ENCODE peak calls at places on chromosomes 2 and 18, in four cellular contexts. One of them, this sample, is unnamed.

GRCh38 chr18:66616523-66616983 is 12.7 kb upstream of the CDH19 start:
- DNase-seq in osteocyte: no peak
- DNase-seq in MM.1S: peak
- DNase-seq in thoracic aorta: no peak
- DNase-seq in this sample: no peak

GRCh38 chr2:102226612-102227351 is 40.0 kb downstream of the IL1RL2 start:
- DNase-seq in osteocyte: peak
- DNase-seq in thoracic aorta: no peak
- DNase-seq in MM.1S: no peak
- DNase-seq in this sample: no peak

GRCh38 chr18:70284976-70285610 is 3.8 kb upstream of the SOCS6 start:
- DNase-seq in MM.1S: no peak
- DNase-seq in osteocyte: no peak
- DNase-seq in thoracic aorta: no peak
- DNase-seq in this sample: no peak

GRCh38 chr2:42932271-42933151 is 140.1 kb upstream of the HAAO start:
- DNase-seq in thoracic aorta: no peak
- DNase-seq in osteocyte: no peak
- DNase-seq in MM.1S: no peak
- DNase-seq in this sample: no peak

GRCh38 chr2:1590611-1591460 is 153.5 kb downstream of the PXDN start:
- DNase-seq in MM.1S: no peak
- DNase-seq in thoracic aorta: no peak
- DNase-seq in osteocyte: no peak
- DNase-seq in this sample: no peak

GRCh38 chr2:186687774-186688173 is 6.1 kb upstream of the FAM171B start:
- DNase-seq in osteocyte: no peak
- DNase-seq in thoracic aorta: no peak
- DNase-seq in MM.1S: no peak
- DNase-seq in this sample: no peak

GRCh38 chr2:206616141-206616540 is 26.1 kb upstream of the FAM237A start:
- DNase-seq in MM.1S: no peak
- DNase-seq in osteocyte: no peak
- DNase-seq in thoracic aorta: no peak
- DNase-seq in this sample: no peak

GRCh38 chr2:158290225-158290624 is 166.3 kb downstream of the CCDC148 start:
- DNase-seq in MM.1S: no peak
- DNase-seq in thoracic aorta: no peak
- DNase-seq in osteocyte: no peak
- DNase-seq in this sample: no peak

GRCh38 chr2:151891566-151892194 is 63.5 kb upstream of the ARL5A start:
- DNase-seq in thoracic aorta: no peak
- DNase-seq in MM.1S: no peak
- DNase-seq in osteocyte: no peak
- DNase-seq in this sample: no peak

GRCh38 chr2:60515751-60516226 is 37.7 kb downstream of the BCL11A start:
- DNase-seq in thoracic aorta: no peak
- DNase-seq in MM.1S: no peak
- DNase-seq in osteocyte: peak
- DNase-seq in this sample: no peak

GRCh38 chr2:16327311-16327710 is 338.3 kb downstream of the CYRIA start:
- DNase-seq in thoracic aorta: no peak
- DNase-seq in MM.1S: no peak
- DNase-seq in osteocyte: no peak
- DNase-seq in this sample: no peak

GRCh38 chr2:43001055-43001378 is 208.6 kb upstream of the HAAO start:
- DNase-seq in osteocyte: no peak
- DNase-seq in thoracic aorta: no peak
- DNase-seq in MM.1S: no peak
- DNase-seq in this sample: no peak

GRCh38 chr18:770583-770961 is 41.5 kb downstream of the YES1 start:
- DNase-seq in thoracic aorta: no peak
- DNase-seq in MM.1S: no peak
- DNase-seq in osteocyte: no peak
- DNase-seq in this sample: no peak

GRCh38 chr2:47644351-47644750 is 138.6 kb upstream of the MSH6 start:
- DNase-seq in MM.1S: no peak
- DNase-seq in thoracic aorta: no peak
- DNase-seq in osteocyte: no peak
- DNase-seq in this sample: no peak

GRCh38 chr2:183204397-183204796 is 80.2 kb downstream of the NUP35 start:
- DNase-seq in osteocyte: no peak
- DNase-seq in thoracic aorta: no peak
- DNase-seq in MM.1S: no peak
- DNase-seq in this sample: no peak

GRCh38 chr2:144099746-144100438 is 420.0 kb downstream of the ZEB2 start:
- DNase-seq in thoracic aorta: no peak
- DNase-seq in osteocyte: no peak
- DNase-seq in MM.1S: no peak
- DNase-seq in this sample: no peak

GRCh38 chr18:45228989-45229388 is 386.3 kb upstream of the SLC14A2 start:
- DNase-seq in MM.1S: no peak
- DNase-seq in osteocyte: no peak
- DNase-seq in thoracic aorta: no peak
- DNase-seq in this sample: no peak

GRCh38 chr2:134257516-134257915 is 3.6 kb downstream of the MGAT5 start:
- DNase-seq in osteocyte: no peak
- DNase-seq in thoracic aorta: no peak
- DNase-seq in MM.1S: no peak
- DNase-seq in this sample: no peak

GRCh38 chr2:134259571-134259970 is 5.7 kb downstream of the MGAT5 start:
- DNase-seq in thoracic aorta: no peak
- DNase-seq in MM.1S: no peak
- DNase-seq in osteocyte: no peak
- DNase-seq in this sample: no peak

GRCh38 chr2:134257965-134258683 is 4.3 kb downstream of the MGAT5 start:
- DNase-seq in thoracic aorta: no peak
- DNase-seq in osteocyte: no peak
- DNase-seq in MM.1S: no peak
- DNase-seq in this sample: no peak

GRCh38 chr2:134260726-134261125 is 6.9 kb downstream of the MGAT5 start:
- DNase-seq in MM.1S: no peak
- DNase-seq in thoracic aorta: no peak
- DNase-seq in osteocyte: no peak
- DNase-seq in this sample: no peak

GRCh38 chr2:134258684-134259408 is 5.0 kb downstream of the MGAT5 start:
- DNase-seq in MM.1S: peak
- DNase-seq in thoracic aorta: no peak
- DNase-seq in osteocyte: no peak
- DNase-seq in this sample: no peak
- TF ChIP-seq CTCF in MM.1S: no peak
- TF ChIP-seq CTCF in thoracic aorta: no peak
- TF ChIP-seq CTCF in osteocyte: no peak
- TF ChIP-seq CTCF in this sample: no peak

DNA sequence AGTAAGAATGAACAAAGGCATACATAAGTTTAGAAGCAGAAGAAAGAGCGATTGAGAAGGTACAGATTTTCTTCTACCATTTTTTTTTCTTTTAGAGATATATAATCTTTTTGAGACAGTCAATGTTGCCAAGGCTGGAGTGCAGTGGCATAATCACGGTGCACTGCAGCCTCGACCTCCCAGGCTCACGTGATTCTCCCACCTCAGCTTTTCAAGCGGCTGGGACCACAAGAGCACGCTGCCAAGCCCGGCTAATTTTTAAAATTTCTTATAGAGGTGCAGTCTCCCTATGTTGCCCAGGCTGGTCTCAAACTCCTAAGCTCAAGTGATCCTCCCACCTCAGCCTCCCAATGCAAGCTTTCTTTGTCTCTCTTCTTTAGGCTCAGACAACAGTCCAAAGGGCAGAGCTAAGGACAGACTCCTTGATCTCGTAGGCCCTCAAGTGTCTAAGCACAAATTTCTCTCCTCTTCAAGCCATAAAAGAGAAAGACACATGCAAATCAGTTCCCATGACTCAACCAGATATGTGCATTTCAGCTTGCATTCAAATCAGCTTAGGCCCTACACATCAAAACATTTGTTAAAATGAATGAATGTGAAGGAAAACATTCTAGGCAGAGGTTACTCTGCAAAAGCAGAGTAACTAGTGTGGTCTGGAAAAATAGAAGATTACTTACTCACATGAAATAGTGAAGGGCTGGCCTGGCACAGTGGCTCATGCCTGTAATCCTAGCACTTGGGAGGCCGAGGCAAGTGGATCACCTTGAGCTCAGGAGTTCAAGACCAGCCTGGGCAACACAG is 18.0 kb downstream of the ITSN2 start:
- DNase-seq in MM.1S: no peak
- DNase-seq in osteocyte: no peak
- DNase-seq in thoracic aorta: no peak
- DNase-seq in this sample: no peak
- TF ChIP-seq CTCF in MM.1S: no peak
- TF ChIP-seq CTCF in osteocyte: no peak
- TF ChIP-seq CTCF in thoracic aorta: no peak
- TF ChIP-seq CTCF in this sample: no peak

GRCh38 chr2:111191877-111192276 is 71.2 kb downstream of the BCL2L11 start:
- DNase-seq in MM.1S: no peak
- DNase-seq in thoracic aorta: no peak
- DNase-seq in osteocyte: no peak
- DNase-seq in this sample: no peak

GRCh38 chr2:111196435-111196834 is 75.7 kb downstream of the BCL2L11 start:
- DNase-seq in MM.1S: no peak
- DNase-seq in thoracic aorta: no peak
- DNase-seq in osteocyte: no peak
- DNase-seq in this sample: no peak

GRCh38 chr2:111192778-111193368 is 72.2 kb downstream of the BCL2L11 start:
- DNase-seq in osteocyte: no peak
- DNase-seq in MM.1S: no peak
- DNase-seq in thoracic aorta: no peak
- DNase-seq in this sample: no peak

GRCh38 chr2:111198701-111199100 is 78.0 kb downstream of the BCL2L11 start:
- DNase-seq in thoracic aorta: no peak
- DNase-seq in MM.1S: no peak
- DNase-seq in osteocyte: peak
- DNase-seq in this sample: no peak

DNA sequence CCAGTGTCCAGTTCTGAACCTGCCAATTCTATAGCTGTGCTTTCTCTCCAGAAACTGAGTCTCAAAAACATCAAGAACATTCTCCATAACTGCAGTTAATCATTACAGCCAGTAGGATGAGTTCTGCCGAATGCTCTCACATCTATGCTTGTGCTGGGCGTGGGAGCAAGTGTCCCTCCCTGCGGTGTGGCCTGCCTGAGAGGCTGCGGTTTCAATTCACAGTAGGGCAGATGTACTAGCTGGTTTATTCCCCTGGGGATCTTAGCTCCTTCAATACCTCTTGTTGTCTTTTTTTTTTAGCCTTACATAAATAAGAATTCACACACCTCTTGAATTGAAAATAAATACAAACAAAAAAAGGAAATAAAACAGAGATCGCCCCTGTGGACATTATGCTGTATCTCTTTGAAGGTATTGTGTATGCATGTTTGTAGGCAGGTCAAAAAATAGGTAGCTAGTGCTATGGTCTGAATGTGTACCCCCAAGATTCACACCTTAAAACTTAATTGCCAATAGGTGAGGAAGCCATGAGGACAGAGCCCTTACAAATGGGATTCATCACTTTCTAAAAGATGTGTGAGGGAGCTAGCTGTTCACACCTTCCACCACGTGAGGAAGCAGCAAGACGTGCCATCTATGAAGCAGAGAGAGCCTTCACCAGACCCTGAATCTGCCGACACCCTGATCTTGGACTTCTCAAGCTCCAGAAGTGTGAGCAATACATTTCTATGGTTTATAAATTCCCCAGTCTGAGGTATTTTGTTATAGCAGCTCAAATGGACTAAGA is 74.3 kb downstream of the BCL2L11 start:
- DNase-seq in osteocyte: peak
- DNase-seq in MM.1S: no peak
- DNase-seq in thoracic aorta: no peak
- DNase-seq in this sample: no peak
- TF ChIP-seq CTCF in osteocyte: no peak
- TF ChIP-seq CTCF in MM.1S: no peak
- TF ChIP-seq CTCF in thoracic aorta: no peak
- TF ChIP-seq CTCF in this sample: peak

DNA sequence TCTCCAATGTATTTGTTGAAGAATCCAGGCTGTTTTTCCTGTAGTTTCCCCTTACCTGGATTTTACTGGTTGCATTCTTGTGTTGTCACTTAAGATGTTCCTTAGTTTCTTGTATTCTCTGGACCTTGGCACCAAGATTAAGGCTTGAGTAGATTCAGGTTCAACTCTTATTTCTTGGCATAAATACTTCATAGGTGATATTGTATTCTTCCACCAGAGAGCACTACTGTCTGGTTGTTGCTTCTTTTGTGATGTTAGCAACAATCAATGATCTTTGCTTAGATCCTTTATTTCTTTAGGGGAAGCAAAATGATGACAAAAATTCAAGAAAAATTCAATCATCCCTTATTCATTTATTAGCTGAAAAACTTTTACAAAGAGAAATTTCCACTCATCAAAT is 211.1 kb downstream of the LOXHD1 start:
- DNase-seq in MM.1S: no peak
- DNase-seq in osteocyte: no peak
- DNase-seq in thoracic aorta: no peak
- DNase-seq in this sample: no peak
- TF ChIP-seq CTCF in MM.1S: no peak
- TF ChIP-seq CTCF in osteocyte: no peak
- TF ChIP-seq CTCF in thoracic aorta: no peak
- TF ChIP-seq CTCF in this sample: no peak

DNA sequence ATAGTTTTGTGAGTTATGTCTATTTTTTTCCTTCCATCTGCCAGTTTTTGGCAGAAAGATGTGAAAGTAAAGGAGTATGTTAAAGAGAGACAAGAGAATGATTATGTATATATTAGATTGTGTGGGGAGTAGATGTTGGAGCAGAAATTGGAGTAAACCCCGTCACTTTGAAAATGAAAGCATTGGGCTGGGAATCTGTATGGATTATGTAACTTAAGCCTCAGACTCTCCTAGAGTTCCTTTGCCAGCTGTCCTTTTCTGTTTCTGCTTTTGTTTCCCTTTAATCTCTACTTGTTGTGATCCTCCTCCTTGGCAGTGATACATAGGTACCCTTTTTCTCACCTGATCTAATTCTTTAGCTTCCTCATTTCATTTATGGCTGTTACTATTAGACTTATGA is 19.2 kb downstream of the CCDC138 start:
- DNase-seq in osteocyte: no peak
- DNase-seq in MM.1S: no peak
- DNase-seq in thoracic aorta: no peak
- DNase-seq in this sample: no peak
- TF ChIP-seq CTCF in osteocyte: no peak
- TF ChIP-seq CTCF in MM.1S: no peak
- TF ChIP-seq CTCF in thoracic aorta: no peak
- TF ChIP-seq CTCF in this sample: no peak

GRCh38 chr2:135471106-135471505 is 59.9 kb downstream of the ZRANB3 start:
- DNase-seq in MM.1S: no peak
- DNase-seq in osteocyte: no peak
- DNase-seq in thoracic aorta: no peak
- DNase-seq in this sample: no peak

GRCh38 chr2:135475128-135475527 is 55.9 kb downstream of the ZRANB3 start:
- DNase-seq in MM.1S: no peak
- DNase-seq in thoracic aorta: no peak
- DNase-seq in osteocyte: no peak
- DNase-seq in this sample: no peak

GRCh38 chr2:135473567-135473966 is 57.5 kb downstream of the ZRANB3 start:
- DNase-seq in MM.1S: peak
- DNase-seq in thoracic aorta: no peak
- DNase-seq in osteocyte: no peak
- DNase-seq in this sample: no peak
- TF ChIP-seq CTCF in MM.1S: peak
- TF ChIP-seq CTCF in thoracic aorta: no peak
- TF ChIP-seq CTCF in osteocyte: peak
- TF ChIP-seq CTCF in this sample: peak